ENCODE peak calls at places on chromosomes 7 and 10, in five cellular contexts. U, W, A, H and N are unnamed samples.

GRCh38 chr10:98425511-98426352 is 10.8 kb upstream of the PYROXD2 start:
- DNase-seq in U (no peak), W (peak), A (peak), H (peak), N (peak)

GRCh38 chr7:44935583-44935982 is 43.2 kb downstream of the MYO1G start:
- DNase-seq in U (no peak), W (no peak), A (no peak), H (no peak), N (no peak)

GRCh38 chr10:75542902-75543301 is 111.5 kb downstream of the LRMDA start:
- DNase-seq in U (peak), W (peak), A (no peak), H (no peak), N (peak)

GRCh38 chr7:98265841-98266271 is 13.8 kb upstream of the TECPR1 start:
- DNase-seq in U (peak), W (no peak), A (peak), H (no peak), N (no peak)

GRCh38 chr10:14844948-14845347 is 6.8 kb downstream of the HSPA14 start:
- DNase-seq in U (no peak), W (no peak), A (no peak), H (no peak), N (no peak)

GRCh38 chr7:159140170-159140910 is 4.3 kb downstream of the VIPR2 start:
- DNase-seq in U (no peak), W (no peak), A (no peak), H (no peak), N (no peak)

GRCh38 chr10:43407576-43408330 is 1.2 kb downstream of the HNRNPF start:
- DNase-seq in U (peak), W (peak), A (peak), H (peak), N (peak)

GRCh38 chr10:69573056-69573806 is at the start of gene NEUROG3:
- DNase-seq in U (no peak), W (no peak), A (no peak), H (no peak), N (no peak)

GRCh38 chr10:70980687-70981086 is 92.3 kb upstream of the PCBD1 start:
- DNase-seq in U (no peak), W (no peak), A (no peak), H (no peak), N (no peak)

GRCh38 chr10:69351589-69351988 is 65.1 kb downstream of the TACR2 start:
- DNase-seq in U (no peak), W (no peak), A (no peak), H (no peak), N (no peak)

GRCh38 chr10:93071674-93072224 is 1.9 kb upstream of the CYP26A1 start:
- DNase-seq in U (no peak), W (no peak), A (no peak), H (no peak), N (no peak)
- H3K4me3 ChIP-seq in U (peak), W (no peak), A (peak), H (peak), N (no peak)

GRCh38 chr10:30816144-30816811 is 186.7 kb upstream of the LYZL2 start:
- DNase-seq in U (no peak), W (no peak), A (no peak), H (no peak), N (no peak)

GRCh38 chr10:30810416-30810815 is 180.9 kb upstream of the LYZL2 start:
- DNase-seq in U (no peak), W (no peak), A (no peak), H (no peak), N (no peak)

GRCh38 chr10:30813872-30814471 is 184.4 kb upstream of the LYZL2 start:
- DNase-seq in U (peak), W (no peak), A (peak), H (no peak), N (peak)

GRCh38 chr10:30811665-30812017 is 182.1 kb upstream of the LYZL2 start:
- DNase-seq in U (no peak), W (no peak), A (no peak), H (no peak), N (no peak)

DNA sequence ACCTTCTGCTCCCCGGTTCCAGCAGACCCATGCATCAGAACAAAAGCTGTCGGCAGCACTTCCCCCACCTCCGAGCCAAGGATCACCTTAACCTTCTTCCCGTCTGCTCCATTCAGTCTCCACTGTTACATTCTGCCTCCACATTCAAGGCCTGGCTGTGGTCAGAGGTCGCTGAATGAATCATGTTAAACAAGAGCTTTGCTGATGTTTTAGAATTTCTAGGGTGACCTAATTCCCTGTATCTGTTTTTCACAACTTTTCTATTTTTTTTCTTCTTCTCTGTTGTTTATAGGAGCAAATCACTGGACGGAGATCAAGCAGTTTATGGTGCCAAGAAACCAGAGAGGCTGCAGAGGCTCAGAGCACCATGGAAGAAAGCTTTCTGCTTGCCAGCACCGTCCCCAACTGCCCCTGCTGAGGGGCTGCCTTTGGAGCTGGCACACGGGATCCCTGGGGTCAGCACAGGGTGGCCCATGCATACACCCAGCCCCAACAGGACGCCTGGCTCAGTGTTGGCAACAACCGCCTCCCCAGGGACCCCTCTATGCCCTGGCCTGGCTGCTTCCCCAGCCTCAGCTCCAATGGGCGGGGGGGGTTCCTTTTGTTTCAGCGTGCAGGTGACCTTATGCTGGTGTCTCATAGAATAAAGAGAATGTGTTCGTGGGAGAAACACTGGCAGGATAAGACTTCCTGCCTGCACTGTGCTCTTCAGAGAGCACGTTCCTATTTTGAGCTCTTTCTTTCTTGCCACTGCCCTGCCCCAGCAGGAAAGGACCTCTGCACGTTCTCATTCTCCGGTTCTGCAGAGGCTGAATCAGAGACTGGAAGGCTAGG is 182.7 kb upstream of the LYZL2 start:
- DNase-seq in U (peak), W (peak), A (peak), H (no peak), N (peak)
- H3K4me3 ChIP-seq in U (peak), W (no peak), A (peak), H (no peak), N (no peak)

DNA sequence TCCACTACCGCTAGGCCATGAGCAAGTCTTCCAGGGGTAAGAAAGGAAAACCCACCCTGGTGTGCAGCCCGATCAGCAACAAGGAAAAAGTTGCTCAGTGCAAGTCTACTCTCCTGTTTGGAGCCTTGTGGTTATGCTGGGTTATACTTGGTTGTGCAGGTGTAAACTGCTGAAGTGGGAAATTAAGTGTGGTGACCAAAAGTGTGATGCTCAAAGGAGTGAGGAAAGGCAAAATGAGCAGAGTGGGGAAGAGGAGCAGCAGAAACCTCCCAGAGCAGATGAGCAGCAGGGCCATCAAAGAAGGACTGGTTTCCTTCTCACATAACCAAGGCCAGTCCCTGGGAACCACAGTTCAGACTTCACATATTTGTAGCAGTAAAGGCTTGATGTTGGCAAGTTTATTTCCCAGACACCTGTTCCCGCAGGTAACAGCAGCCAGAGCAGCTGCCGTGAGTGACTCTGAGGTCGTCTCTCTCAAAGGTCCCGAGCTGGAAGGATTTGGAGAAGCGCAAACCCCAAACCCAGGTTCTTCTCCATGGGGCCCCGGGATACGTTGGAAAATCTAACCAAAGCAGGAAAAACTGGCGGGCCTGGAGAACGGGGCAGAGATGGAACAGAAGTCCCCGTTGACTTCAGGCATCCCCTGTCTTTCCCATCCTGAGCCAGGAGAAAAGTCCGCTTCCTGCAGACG is 607 bp upstream of the SMO start:
- DNase-seq in U (no peak), W (no peak), A (no peak), H (no peak), N (no peak)
- H3K4me3 ChIP-seq in U (peak), W (peak), A (peak), H (peak), N (peak)

GRCh38 chr7:111942450-111943081 is 263.6 kb downstream of the DOCK4 start:
- DNase-seq in U (no peak), W (no peak), A (no peak), H (no peak), N (no peak)
- H3K4me3 ChIP-seq in U (no peak), W (no peak), A (no peak), H (no peak), N (no peak)

GRCh38 chr10:84406592-84406991 is 78.2 kb downstream of the CCSER2 start:
- DNase-seq in U (no peak), W (no peak), A (no peak), H (no peak), N (no peak)
- H3K4me3 ChIP-seq in U (no peak), W (no peak), A (no peak), H (no peak), N (no peak)

GRCh38 chr7:157688439-157689268 is 351.9 kb downstream of the DNAJB6 start:
- DNase-seq in U (no peak), W (peak), A (no peak), H (no peak), N (no peak)

GRCh38 chr7:157690833-157691382 is 354.1 kb downstream of the DNAJB6 start:
- DNase-seq in U (peak), W (peak), A (peak), H (no peak), N (peak)

GRCh38 chr7:157690058-157690832 is 353.4 kb downstream of the DNAJB6 start:
- DNase-seq in U (peak), W (peak), A (peak), H (no peak), N (peak)

GRCh38 chr7:157687845-157688244 is 351.0 kb downstream of the DNAJB6 start:
- DNase-seq in U (no peak), W (no peak), A (no peak), H (no peak), N (no peak)

GRCh38 chr7:157689269-157690057 is 352.7 kb downstream of the DNAJB6 start:
- DNase-seq in U (no peak), W (peak), A (peak), H (no peak), N (no peak)
- H3K4me3 ChIP-seq in U (peak), W (no peak), A (peak), H (no peak), N (peak)